ENCODE peak calls at places on chromosomes 3 and 15, in eight cellular contexts. I is esophagus squamous epithelium, D is HFF-Myc, X is cardiac fibroblast, V is fibroblast of pulmonary artery, B is GM06990, E is endodermal cell, W is aorta. H is an unnamed sample.

GRCh38 chr15:31598620-31599019 is 272.0 kb downstream of the KLF13 start:
- DNase-seq in E (peak), X (no peak), D (no peak), V (no peak), B (no peak), I (no peak), W (no peak), H (no peak)

GRCh38 chr3:160395297-160395696 is 3.7 kb downstream of the IFT80 start:
- DNase-seq in W (no peak), I (no peak), X (peak), V (peak), E (peak), D (no peak), B (no peak), H (no peak)

GRCh38 chr3:196604548-196604947 is 34.9 kb upstream of the NRROS start:
- DNase-seq in V (no peak), I (no peak), X (no peak), E (peak), D (no peak), W (no peak), B (no peak), H (no peak)

GRCh38 chr3:59327324-59327939 is 277.6 kb upstream of the CFAP20DC start:
- DNase-seq in X (peak), E (peak), W (no peak), V (peak), I (no peak), D (no peak), B (no peak), H (no peak)

GRCh38 chr3:184129012-184129411 is 6.1 kb upstream of the EIF2B5 start:
- DNase-seq in V (peak), I (no peak), D (no peak), B (no peak), E (peak), W (no peak), X (peak), H (no peak)

GRCh38 chr3:171825222-171825828 is 15.0 kb upstream of the PLD1 start:
- DNase-seq in E (no peak), B (no peak), W (no peak), X (peak), D (no peak), I (no peak), V (peak), H (peak)

GRCh38 chr3:129054605-129055104 is 5.9 kb upstream of the GP9 start:
- DNase-seq in B (no peak), V (no peak), E (peak), X (no peak), D (no peak), W (peak), I (no peak), H (no peak)

GRCh38 chr3:148344522-148344921 is 353.2 kb upstream of the AGTR1 start:
- DNase-seq in D (no peak), E (no peak), B (no peak), I (no peak), X (no peak), W (no peak), V (no peak), H (no peak)

GRCh38 chr3:71226565-71227281 is 356.8 kb downstream of the FOXP1 start:
- DNase-seq in V (no peak), X (peak), I (no peak), W (peak), D (no peak), B (peak), E (no peak), H (no peak)

GRCh38 chr15:77554306-77555080 is 78.2 kb downstream of the LINGO1 start:
- DNase-seq in I (no peak), B (no peak), V (no peak), X (no peak), D (no peak), E (no peak), W (no peak), H (no peak)

GRCh38 chr3:165518346-165518745 is 318.9 kb downstream of the BCHE start:
- DNase-seq in B (no peak), D (no peak), W (no peak), X (no peak), I (no peak), V (peak), E (no peak), H (no peak)

GRCh38 chr3:37986479-37987314 is 3.9 kb upstream of the VILL start:
- DNase-seq in W (peak), D (no peak), V (no peak), X (no peak), B (no peak), I (no peak), E (peak), H (no peak)

GRCh38 chr3:15860014-15860934 is 62.5 kb upstream of the ANKRD28 start:
- DNase-seq in I (peak), X (peak), B (peak), W (peak), V (peak), D (peak), E (peak), H (no peak)

GRCh38 chr15:66995257-66995656 is 70.1 kb upstream of the SMAD3 start:
- DNase-seq in I (no peak), B (no peak), X (peak), W (no peak), E (no peak), D (no peak), V (peak), H (peak)

GRCh38 chr3:197029511-197030167 is at the start of gene MELTF:
- DNase-seq in B (peak), I (no peak), E (peak), V (peak), D (no peak), X (peak), W (peak), H (peak)

GRCh38 chr3:12471228-12471627 is 13.1 kb upstream of the TSEN2 start:
- DNase-seq in V (no peak), B (no peak), X (no peak), I (no peak), E (peak), D (no peak), W (no peak), H (no peak)

GRCh38 chr3:5485427-5485826 is 297.9 kb downstream of the EDEM1 start:
- DNase-seq in V (no peak), X (no peak), D (no peak), E (no peak), B (no peak), I (no peak), W (no peak), H (no peak)

DNA sequence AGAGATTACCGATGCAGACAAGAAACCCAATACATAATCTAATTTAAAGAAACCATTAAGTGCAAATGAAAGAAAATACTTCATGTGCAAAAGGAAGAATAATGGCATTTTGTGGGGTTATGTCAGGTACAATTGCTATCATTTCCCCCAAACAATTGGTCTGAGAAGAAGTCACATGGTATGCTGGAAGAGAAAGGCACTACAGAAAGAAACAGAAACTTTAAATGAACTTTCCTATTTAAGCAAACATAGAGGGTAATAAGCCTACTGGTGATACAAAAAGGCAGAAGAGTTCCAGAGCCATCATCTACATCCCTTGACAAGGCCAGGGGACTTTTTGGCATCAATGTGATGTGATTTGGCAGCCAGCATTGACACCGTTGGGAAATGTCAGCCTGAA is 302.4 kb upstream of the WNT5A start:
- DNase-seq in V (no peak), B (no peak), X (no peak), I (no peak), D (no peak), W (no peak), E (no peak), H (no peak)
- H3K4me3 ChIP-seq in V (no peak), B (no peak), X (no peak), I (no peak), D (no peak), W (no peak), E (peak), H (no peak)

DNA sequence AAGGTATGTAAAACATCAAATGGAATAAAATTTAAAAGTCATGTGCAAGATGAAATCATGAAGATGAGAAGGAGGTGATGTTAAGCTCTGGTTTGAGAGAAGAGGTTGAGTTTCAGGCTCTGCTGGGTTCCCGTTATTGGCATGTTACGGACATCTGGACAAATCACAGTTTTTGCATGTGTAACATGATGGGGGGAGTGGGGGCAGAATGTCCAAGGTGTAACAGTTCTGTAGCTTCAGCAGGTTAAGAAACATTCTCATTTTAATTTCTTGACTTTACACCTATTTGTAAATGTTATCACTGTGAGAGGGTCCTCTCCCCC is 17.2 kb downstream of the TRIM71 start:
- DNase-seq in W (no peak), D (no peak), X (no peak), I (no peak), B (no peak), V (no peak), E (no peak), H (no peak)
- H3K4me3 ChIP-seq in W (no peak), D (no peak), X (no peak), I (no peak), B (no peak), V (no peak), E (peak), H (no peak)

GRCh38 chr3:8524656-8525399 is 23.2 kb downstream of the LMCD1 start:
- DNase-seq in I (no peak), W (no peak), V (no peak), E (no peak), D (no peak), B (no peak), X (no peak), H (no peak)

GRCh38 chr3:8525893-8526292 is 24.3 kb downstream of the LMCD1 start:
- DNase-seq in W (no peak), B (no peak), E (no peak), X (no peak), I (no peak), V (no peak), D (no peak), H (no peak)

GRCh38 chr3:8529738-8530525 is 28.3 kb downstream of the LMCD1 start:
- DNase-seq in I (no peak), B (no peak), E (peak), D (no peak), V (no peak), X (no peak), W (no peak), H (no peak)

GRCh38 chr3:8532251-8532831 is 30.7 kb downstream of the LMCD1 start:
- DNase-seq in V (no peak), B (no peak), D (no peak), E (peak), W (no peak), I (no peak), X (peak), H (peak)

DNA sequence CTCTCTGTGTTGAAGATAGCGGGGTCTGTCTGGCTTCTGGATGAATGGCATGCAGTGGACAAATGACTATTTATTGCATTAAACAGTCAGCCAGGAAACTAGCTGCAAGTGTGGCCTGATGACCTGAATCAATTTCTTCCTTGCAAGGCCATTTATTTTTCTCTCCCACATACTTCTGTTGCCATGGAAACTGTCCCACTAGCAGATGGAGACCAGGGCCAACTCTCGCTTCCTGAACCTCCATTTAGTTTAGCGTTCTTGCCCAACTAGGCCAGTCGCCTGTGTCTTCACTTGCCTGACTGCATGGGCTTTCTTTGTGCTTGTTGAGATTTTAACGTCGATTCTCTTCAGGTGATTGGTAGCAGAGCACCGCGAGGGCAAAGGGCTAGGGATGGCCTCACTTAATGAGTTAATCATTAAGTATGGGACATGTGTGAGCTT is 27.6 kb downstream of the LMCD1 start:
- DNase-seq in I (no peak), V (peak), D (no peak), B (no peak), E (peak), X (peak), W (no peak), H (no peak)
- H3K4me3 ChIP-seq in I (no peak), V (no peak), D (no peak), B (no peak), E (no peak), X (no peak), W (no peak), H (no peak)

GRCh38 chr15:98646546-98647025 is 1.8 kb upstream of the IGF1R start:
- DNase-seq in X (no peak), E (no peak), W (no peak), D (no peak), B (no peak), V (no peak), I (no peak), H (no peak)
- H3K4me3 ChIP-seq in X (peak), E (peak), W (no peak), D (peak), B (peak), V (peak), I (peak), H (peak)

GRCh38 chr3:56467108-56467507 is 1.2 kb downstream of the ERC2 start:
- DNase-seq in D (peak), V (peak), W (no peak), I (no peak), X (peak), B (peak), E (peak), H (peak)
- H3K4me3 ChIP-seq in D (peak), V (peak), W (no peak), I (peak), X (peak), B (no peak), E (peak), H (peak)